ENCODE peak calls at places on chromosome 16, in seven cellular contexts. One of them, this sample, is unnamed.

GRCh38 chr16:24409045-24409444 is 130.3 kb upstream of the RBBP6 start:
- DNase-seq in K562: no peak
- DNase-seq in GM12878: no peak
- DNase-seq in SK-N-SH: peak; percentile 19
- DNase-seq in HepG2: no peak
- DNase-seq in HCT116: peak; percentile 7
- DNase-seq in H1: no peak
- DNase-seq in this sample: peak; percentile 27

GRCh38 chr16:11675561-11676511 is 7.6 kb downstream of the SNN start:
- DNase-seq in K562: no peak
- DNase-seq in GM12878: no peak
- DNase-seq in SK-N-SH: no peak
- DNase-seq in HepG2: peak; percentile 88
- DNase-seq in HCT116: peak; percentile 72
- DNase-seq in H1: no peak
- DNase-seq in this sample: no peak

GRCh38 chr16:20928774-20929411 is 28.3 kb downstream of the LYRM1 start:
- DNase-seq in K562: no peak
- DNase-seq in GM12878: no peak
- DNase-seq in SK-N-SH: no peak
- DNase-seq in HepG2: no peak
- DNase-seq in HCT116: no peak
- DNase-seq in H1: no peak
- DNase-seq in this sample: no peak

GRCh38 chr16:7456221-7456620 is 123.6 kb downstream of the RBFOX1 start:
- DNase-seq in K562: no peak
- DNase-seq in GM12878: no peak
- DNase-seq in SK-N-SH: no peak
- DNase-seq in HepG2: no peak
- DNase-seq in HCT116: no peak
- DNase-seq in H1: no peak
- DNase-seq in this sample: no peak

GRCh38 chr16:88928405-88929375 is 48.3 kb downstream of the CBFA2T3 start:
- DNase-seq in K562: no peak
- DNase-seq in GM12878: no peak
- DNase-seq in SK-N-SH: no peak
- DNase-seq in HepG2: peak; percentile 68
- DNase-seq in HCT116: no peak
- DNase-seq in H1: no peak
- DNase-seq in this sample: peak; percentile 88

GRCh38 chr16:26816885-26817571 is 249.7 kb upstream of the C16orf82 start:
- DNase-seq in K562: peak; percentile 36
- DNase-seq in GM12878: no peak
- DNase-seq in SK-N-SH: no peak
- DNase-seq in HepG2: no peak
- DNase-seq in HCT116: no peak
- DNase-seq in H1: no peak
- DNase-seq in this sample: no peak

GRCh38 chr16:56294599-56294998 is 103.3 kb downstream of the GNAO1 start:
- DNase-seq in K562: no peak
- DNase-seq in GM12878: no peak
- DNase-seq in SK-N-SH: no peak
- DNase-seq in HepG2: no peak
- DNase-seq in HCT116: no peak
- DNase-seq in H1: no peak
- DNase-seq in this sample: no peak

GRCh38 chr16:10065014-10065413 is 117.2 kb downstream of the GRIN2A start:
- DNase-seq in K562: no peak
- DNase-seq in GM12878: no peak
- DNase-seq in SK-N-SH: no peak
- DNase-seq in HepG2: no peak
- DNase-seq in HCT116: no peak
- DNase-seq in H1: no peak
- DNase-seq in this sample: no peak

GRCh38 chr16:5905935-5906334 is 808.3 kb upstream of the EEF2KMT start:
- DNase-seq in K562: no peak
- DNase-seq in GM12878: no peak
- DNase-seq in SK-N-SH: no peak
- DNase-seq in HepG2: no peak
- DNase-seq in HCT116: no peak
- DNase-seq in H1: no peak
- DNase-seq in this sample: no peak

GRCh38 chr16:4379001-4379688 is 7.5 kb downstream of the VASN start:
- DNase-seq in K562: peak; percentile 17
- DNase-seq in GM12878: no peak
- DNase-seq in SK-N-SH: no peak
- DNase-seq in HepG2: no peak
- DNase-seq in HCT116: no peak
- DNase-seq in H1: no peak
- DNase-seq in this sample: no peak

GRCh38 chr16:88303890-88304819 is 78.6 kb upstream of the ZNF469 start:
- DNase-seq in K562: peak; percentile 24
- DNase-seq in GM12878: no peak
- DNase-seq in SK-N-SH: no peak
- DNase-seq in HepG2: peak; percentile 19
- DNase-seq in HCT116: no peak
- DNase-seq in H1: no peak
- DNase-seq in this sample: no peak

GRCh38 chr16:89898201-89898967 is 20.3 kb upstream of the MC1R start:
- DNase-seq in K562: no peak
- DNase-seq in GM12878: no peak
- DNase-seq in SK-N-SH: no peak
- DNase-seq in HepG2: no peak
- DNase-seq in HCT116: no peak
- DNase-seq in H1: no peak
- DNase-seq in this sample: no peak

GRCh38 chr16:1215574-1216295 is 9.3 kb downstream of the TPSG1 start:
- DNase-seq in K562: no peak
- DNase-seq in GM12878: no peak
- DNase-seq in SK-N-SH: no peak
- DNase-seq in HepG2: no peak
- DNase-seq in HCT116: no peak
- DNase-seq in H1: no peak
- DNase-seq in this sample: no peak

GRCh38 chr16:20862162-20862960 is 37.8 kb downstream of the DCUN1D3 start:
- DNase-seq in K562: no peak
- DNase-seq in GM12878: no peak
- DNase-seq in SK-N-SH: no peak
- DNase-seq in HepG2: no peak
- DNase-seq in HCT116: no peak
- DNase-seq in H1: no peak
- DNase-seq in this sample: no peak

GRCh38 chr16:9898555-9898954 is 283.7 kb downstream of the GRIN2A start:
- DNase-seq in K562: no peak
- DNase-seq in GM12878: no peak
- DNase-seq in SK-N-SH: no peak
- DNase-seq in HepG2: no peak
- DNase-seq in HCT116: no peak
- DNase-seq in H1: no peak
- DNase-seq in this sample: no peak

GRCh38 chr16:24093049-24093448 is 163.1 kb upstream of the CACNG3 start:
- DNase-seq in K562: no peak
- DNase-seq in GM12878: no peak
- DNase-seq in SK-N-SH: no peak
- DNase-seq in HepG2: no peak
- DNase-seq in HCT116: no peak
- DNase-seq in H1: no peak
- DNase-seq in this sample: no peak

GRCh38 chr16:89009343-89010209 is 32.6 kb upstream of the CBFA2T3 start:
- DNase-seq in K562: peak; percentile 71
- DNase-seq in GM12878: no peak
- DNase-seq in SK-N-SH: no peak
- DNase-seq in HepG2: no peak
- DNase-seq in HCT116: no peak
- DNase-seq in H1: peak; percentile 65
- DNase-seq in this sample: peak; percentile 92

GRCh38 chr16:20784204-20784603 is 20.4 kb downstream of the ACSM3 start:
- DNase-seq in K562: no peak
- DNase-seq in GM12878: no peak
- DNase-seq in SK-N-SH: no peak
- DNase-seq in HepG2: no peak
- DNase-seq in HCT116: no peak
- DNase-seq in H1: no peak
- DNase-seq in this sample: no peak

GRCh38 chr16:8589293-8590160 is 784 bp downstream of the TMEM114 start:
- DNase-seq in K562: no peak
- DNase-seq in GM12878: no peak
- DNase-seq in SK-N-SH: peak; percentile 76
- DNase-seq in HepG2: no peak
- DNase-seq in HCT116: no peak
- DNase-seq in H1: peak; percentile 78
- DNase-seq in this sample: no peak

GRCh38 chr16:46954562-46954961 is 18.9 kb downstream of the DNAJA2 start:
- DNase-seq in K562: no peak
- DNase-seq in GM12878: no peak
- DNase-seq in SK-N-SH: no peak
- DNase-seq in HepG2: no peak
- DNase-seq in HCT116: no peak
- DNase-seq in H1: no peak
- DNase-seq in this sample: peak; percentile 69

GRCh38 chr16:68421076-68421475 is 27.2 kb downstream of the SMPD3 start:
- DNase-seq in K562: no peak
- DNase-seq in GM12878: no peak
- DNase-seq in SK-N-SH: no peak
- DNase-seq in HepG2: no peak
- DNase-seq in HCT116: no peak
- DNase-seq in H1: no peak
- DNase-seq in this sample: no peak
- TF ChIP-seq JUND in K562: no peak
- TF ChIP-seq JUND in GM12878: no peak
- TF ChIP-seq JUND in SK-N-SH: no peak
- TF ChIP-seq JUND in HepG2: no peak
- TF ChIP-seq JUND in HCT116: no peak
- TF ChIP-seq JUND in H1: no peak
- TF ChIP-seq JUND in this sample: no peak

DNA sequence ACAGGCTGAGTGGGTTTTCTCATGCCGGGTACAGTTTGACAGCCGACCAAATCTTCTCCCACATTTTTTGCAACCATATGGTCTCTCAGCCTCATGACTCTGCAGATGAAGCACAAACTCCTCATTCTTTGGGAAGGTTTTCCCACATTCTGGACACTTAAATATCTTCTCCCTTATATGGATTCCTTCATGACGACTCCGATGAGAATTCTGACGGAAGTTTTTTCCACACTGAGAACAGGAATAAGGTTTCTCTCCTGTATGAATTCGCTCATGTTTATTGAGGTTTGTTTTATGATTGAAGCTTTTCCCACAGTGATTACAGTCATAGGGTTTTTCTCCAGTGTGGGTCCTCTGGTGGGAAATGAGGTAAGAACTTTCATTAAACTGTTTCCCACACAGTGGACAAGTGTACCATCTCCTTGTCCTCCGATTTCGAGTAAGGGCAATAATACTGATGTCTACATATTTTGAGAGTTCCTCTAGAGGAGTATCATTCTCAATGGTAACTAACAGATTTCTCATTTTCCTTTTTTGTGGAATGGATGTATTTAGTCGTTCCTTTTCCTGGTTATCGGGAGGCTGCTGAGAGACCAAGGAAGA is 10.9 kb downstream of the ZNF200 start:
- DNase-seq in K562: no peak
- DNase-seq in GM12878: no peak
- DNase-seq in SK-N-SH: no peak
- DNase-seq in HepG2: no peak
- DNase-seq in HCT116: no peak
- DNase-seq in H1: no peak
- DNase-seq in this sample: no peak
- TF ChIP-seq JUND in K562: no peak
- TF ChIP-seq JUND in GM12878: no peak
- TF ChIP-seq JUND in SK-N-SH: no peak
- TF ChIP-seq JUND in HepG2: no peak
- TF ChIP-seq JUND in HCT116: no peak
- TF ChIP-seq JUND in H1: no peak
- TF ChIP-seq JUND in this sample: no peak

GRCh38 chr16:85531516-85531915 is 81.6 kb upstream of the GSE1 start:
- DNase-seq in K562: no peak
- DNase-seq in GM12878: no peak
- DNase-seq in SK-N-SH: no peak
- DNase-seq in HepG2: no peak
- DNase-seq in HCT116: no peak
- DNase-seq in H1: no peak
- DNase-seq in this sample: no peak
- TF ChIP-seq JUND in K562: no peak
- TF ChIP-seq JUND in GM12878: no peak
- TF ChIP-seq JUND in SK-N-SH: no peak
- TF ChIP-seq JUND in HepG2: no peak
- TF ChIP-seq JUND in HCT116: no peak
- TF ChIP-seq JUND in H1: no peak
- TF ChIP-seq JUND in this sample: no peak

GRCh38 chr16:50393461-50394214 is 24.9 kb upstream of the BRD7 start:
- DNase-seq in K562: no peak
- DNase-seq in GM12878: no peak
- DNase-seq in SK-N-SH: no peak
- DNase-seq in HepG2: no peak
- DNase-seq in HCT116: no peak
- DNase-seq in H1: no peak
- DNase-seq in this sample: no peak
- TF ChIP-seq JUND in K562: no peak
- TF ChIP-seq JUND in GM12878: no peak
- TF ChIP-seq JUND in SK-N-SH: no peak
- TF ChIP-seq JUND in HepG2: no peak
- TF ChIP-seq JUND in HCT116: no peak
- TF ChIP-seq JUND in H1: no peak
- TF ChIP-seq JUND in this sample: no peak

GRCh38 chr16:78479723-78480122 is 380.3 kb downstream of the WWOX start:
- DNase-seq in K562: no peak
- DNase-seq in GM12878: no peak
- DNase-seq in SK-N-SH: no peak
- DNase-seq in HepG2: no peak
- DNase-seq in HCT116: no peak
- DNase-seq in H1: no peak
- DNase-seq in this sample: no peak

GRCh38 chr16:78484509-78485058 is 385.1 kb downstream of the WWOX start:
- DNase-seq in K562: no peak
- DNase-seq in GM12878: no peak
- DNase-seq in SK-N-SH: no peak
- DNase-seq in HepG2: no peak
- DNase-seq in HCT116: no peak
- DNase-seq in H1: no peak
- DNase-seq in this sample: no peak

GRCh38 chr16:78483124-78483992 is 383.9 kb downstream of the WWOX start:
- DNase-seq in K562: no peak
- DNase-seq in GM12878: no peak
- DNase-seq in SK-N-SH: no peak
- DNase-seq in HepG2: peak; percentile 93
- DNase-seq in HCT116: no peak
- DNase-seq in H1: no peak
- DNase-seq in this sample: no peak

GRCh38 chr16:78478267-78478821 is 378.9 kb downstream of the WWOX start:
- DNase-seq in K562: peak; percentile 15
- DNase-seq in GM12878: no peak
- DNase-seq in SK-N-SH: peak; percentile 19
- DNase-seq in HepG2: no peak
- DNase-seq in HCT116: no peak
- DNase-seq in H1: peak; percentile 64
- DNase-seq in this sample: no peak

GRCh38 chr16:78480588-78480987 is 381.1 kb downstream of the WWOX start:
- DNase-seq in K562: no peak
- DNase-seq in GM12878: no peak
- DNase-seq in SK-N-SH: no peak
- DNase-seq in HepG2: peak; percentile 92
- DNase-seq in HCT116: no peak
- DNase-seq in H1: no peak
- DNase-seq in this sample: no peak
- TF ChIP-seq JUND in K562: no peak
- TF ChIP-seq JUND in GM12878: no peak
- TF ChIP-seq JUND in SK-N-SH: no peak
- TF ChIP-seq JUND in HepG2: no peak
- TF ChIP-seq JUND in HCT116: no peak
- TF ChIP-seq JUND in H1: no peak
- TF ChIP-seq JUND in this sample: no peak